ENCODE peak calls at places on chromosomes 2 and 18, in ten cellular contexts. One of them, this sample, is unnamed.

GRCh38 chr2:240731327-240731626 is 39.6 kb downstream of the AQP12A start:
- DNase-seq in mesendoderm: no peak
- DNase-seq in cortex of kidney: no peak
- DNase-seq in fibroblast of lung: no peak
- DNase-seq in stimulated activated CD4-positive, alpha-beta T cell treated with anti-CD3 and anti-CD28 coated beads, Interleukin-2, amount 100 ng/mL, for 48 hours: no peak
- DNase-seq in WERI-Rb-1: no peak
- DNase-seq in amygdala: no peak
- DNase-seq in thoracic aorta: no peak
- DNase-seq in mammary epithelial cell: no peak
- DNase-seq in CD8-positive, alpha-beta T cell: no peak
- DNase-seq in this sample: no peak

GRCh38 chr2:9558948-9559381 is 3.3 kb upstream of the ADAM17 start:
- DNase-seq in mesendoderm: peak; percentile 93
- DNase-seq in cortex of kidney: no peak
- DNase-seq in fibroblast of lung: peak; percentile 98
- DNase-seq in stimulated activated CD4-positive, alpha-beta T cell treated with anti-CD3 and anti-CD28 coated beads, Interleukin-2, amount 100 ng/mL, for 48 hours: no peak
- DNase-seq in WERI-Rb-1: no peak
- DNase-seq in amygdala: no peak
- DNase-seq in thoracic aorta: peak; percentile 66
- DNase-seq in mammary epithelial cell: peak; percentile 99
- DNase-seq in CD8-positive, alpha-beta T cell: no peak
- DNase-seq in this sample: no peak

GRCh38 chr2:71066856-71067255 is 1.6 kb upstream of the NAGK start:
- DNase-seq in mesendoderm: no peak
- DNase-seq in cortex of kidney: no peak
- DNase-seq in fibroblast of lung: no peak
- DNase-seq in stimulated activated CD4-positive, alpha-beta T cell treated with anti-CD3 and anti-CD28 coated beads, Interleukin-2, amount 100 ng/mL, for 48 hours: no peak
- DNase-seq in WERI-Rb-1: no peak
- DNase-seq in amygdala: no peak
- DNase-seq in thoracic aorta: no peak
- DNase-seq in mammary epithelial cell: no peak
- DNase-seq in CD8-positive, alpha-beta T cell: no peak
- DNase-seq in this sample: no peak

GRCh38 chr2:88450186-88450585 is 2.3 kb downstream of the FOXI3 start:
- DNase-seq in mesendoderm: no peak
- DNase-seq in cortex of kidney: no peak
- DNase-seq in fibroblast of lung: no peak
- DNase-seq in stimulated activated CD4-positive, alpha-beta T cell treated with anti-CD3 and anti-CD28 coated beads, Interleukin-2, amount 100 ng/mL, for 48 hours: no peak
- DNase-seq in WERI-Rb-1: no peak
- DNase-seq in amygdala: no peak
- DNase-seq in thoracic aorta: no peak
- DNase-seq in mammary epithelial cell: no peak
- DNase-seq in CD8-positive, alpha-beta T cell: no peak
- DNase-seq in this sample: no peak

GRCh38 chr2:26584191-26584590 is 57.0 kb downstream of the CIB4 start:
- DNase-seq in mesendoderm: no peak
- DNase-seq in cortex of kidney: no peak
- DNase-seq in fibroblast of lung: no peak
- DNase-seq in stimulated activated CD4-positive, alpha-beta T cell treated with anti-CD3 and anti-CD28 coated beads, Interleukin-2, amount 100 ng/mL, for 48 hours: no peak
- DNase-seq in WERI-Rb-1: peak; percentile 5
- DNase-seq in amygdala: no peak
- DNase-seq in thoracic aorta: no peak
- DNase-seq in mammary epithelial cell: no peak
- DNase-seq in CD8-positive, alpha-beta T cell: no peak
- DNase-seq in this sample: no peak

GRCh38 chr2:141001750-141002149 is 1129.1 kb downstream of the LRP1B start:
- DNase-seq in mesendoderm: no peak
- DNase-seq in cortex of kidney: no peak
- DNase-seq in fibroblast of lung: peak; percentile 26
- DNase-seq in stimulated activated CD4-positive, alpha-beta T cell treated with anti-CD3 and anti-CD28 coated beads, Interleukin-2, amount 100 ng/mL, for 48 hours: no peak
- DNase-seq in WERI-Rb-1: no peak
- DNase-seq in amygdala: no peak
- DNase-seq in thoracic aorta: no peak
- DNase-seq in mammary epithelial cell: no peak
- DNase-seq in CD8-positive, alpha-beta T cell: no peak
- DNase-seq in this sample: no peak

GRCh38 chr2:48711343-48711742 is 44.2 kb downstream of the LHCGR start:
- DNase-seq in mesendoderm: no peak
- DNase-seq in cortex of kidney: no peak
- DNase-seq in fibroblast of lung: no peak
- DNase-seq in stimulated activated CD4-positive, alpha-beta T cell treated with anti-CD3 and anti-CD28 coated beads, Interleukin-2, amount 100 ng/mL, for 48 hours: no peak
- DNase-seq in WERI-Rb-1: no peak
- DNase-seq in amygdala: no peak
- DNase-seq in thoracic aorta: no peak
- DNase-seq in mammary epithelial cell: no peak
- DNase-seq in CD8-positive, alpha-beta T cell: no peak
- DNase-seq in this sample: no peak

GRCh38 chr2:8566788-8567468 is 114.9 kb upstream of the ID2 start:
- DNase-seq in mesendoderm: no peak
- DNase-seq in cortex of kidney: no peak
- DNase-seq in fibroblast of lung: no peak
- DNase-seq in stimulated activated CD4-positive, alpha-beta T cell treated with anti-CD3 and anti-CD28 coated beads, Interleukin-2, amount 100 ng/mL, for 48 hours: no peak
- DNase-seq in WERI-Rb-1: no peak
- DNase-seq in amygdala: no peak
- DNase-seq in thoracic aorta: no peak
- DNase-seq in mammary epithelial cell: no peak
- DNase-seq in CD8-positive, alpha-beta T cell: no peak
- DNase-seq in this sample: no peak

GRCh38 chr2:181660181-181660580 is 3.3 kb upstream of the CERKL start:
- DNase-seq in mesendoderm: no peak
- DNase-seq in cortex of kidney: no peak
- DNase-seq in fibroblast of lung: no peak
- DNase-seq in stimulated activated CD4-positive, alpha-beta T cell treated with anti-CD3 and anti-CD28 coated beads, Interleukin-2, amount 100 ng/mL, for 48 hours: no peak
- DNase-seq in WERI-Rb-1: no peak
- DNase-seq in amygdala: no peak
- DNase-seq in thoracic aorta: no peak
- DNase-seq in mammary epithelial cell: no peak
- DNase-seq in CD8-positive, alpha-beta T cell: no peak
- DNase-seq in this sample: no peak

GRCh38 chr2:48851161-48851560 is 95.6 kb upstream of the LHCGR start:
- DNase-seq in mesendoderm: no peak
- DNase-seq in cortex of kidney: no peak
- DNase-seq in fibroblast of lung: peak; percentile 70
- DNase-seq in stimulated activated CD4-positive, alpha-beta T cell treated with anti-CD3 and anti-CD28 coated beads, Interleukin-2, amount 100 ng/mL, for 48 hours: no peak
- DNase-seq in WERI-Rb-1: no peak
- DNase-seq in amygdala: no peak
- DNase-seq in thoracic aorta: no peak
- DNase-seq in mammary epithelial cell: peak; percentile 79
- DNase-seq in CD8-positive, alpha-beta T cell: no peak
- DNase-seq in this sample: no peak

GRCh38 chr2:45649855-45650806 is 1.3 kb upstream of the PRKCE start:
- DNase-seq in mesendoderm: peak; percentile 58
- DNase-seq in cortex of kidney: no peak
- DNase-seq in fibroblast of lung: peak; percentile 62
- DNase-seq in stimulated activated CD4-positive, alpha-beta T cell treated with anti-CD3 and anti-CD28 coated beads, Interleukin-2, amount 100 ng/mL, for 48 hours: peak; percentile 41
- DNase-seq in WERI-Rb-1: peak; percentile 77
- DNase-seq in amygdala: no peak
- DNase-seq in thoracic aorta: peak; percentile 19
- DNase-seq in mammary epithelial cell: peak; percentile 70
- DNase-seq in CD8-positive, alpha-beta T cell: peak; percentile 58
- DNase-seq in this sample: peak; percentile 81

GRCh38 chr18:55579888-55580287 is 8.1 kb downstream of the TCF4 start:
- DNase-seq in mesendoderm: no peak
- DNase-seq in cortex of kidney: no peak
- DNase-seq in fibroblast of lung: no peak
- DNase-seq in stimulated activated CD4-positive, alpha-beta T cell treated with anti-CD3 and anti-CD28 coated beads, Interleukin-2, amount 100 ng/mL, for 48 hours: no peak
- DNase-seq in WERI-Rb-1: no peak
- DNase-seq in amygdala: no peak
- DNase-seq in thoracic aorta: no peak
- DNase-seq in mammary epithelial cell: no peak
- DNase-seq in CD8-positive, alpha-beta T cell: no peak
- DNase-seq in this sample: no peak

GRCh38 chr2:37655442-37655841 is 16.0 kb downstream of the CDC42EP3 start:
- DNase-seq in mesendoderm: no peak
- DNase-seq in cortex of kidney: no peak
- DNase-seq in fibroblast of lung: no peak
- DNase-seq in stimulated activated CD4-positive, alpha-beta T cell treated with anti-CD3 and anti-CD28 coated beads, Interleukin-2, amount 100 ng/mL, for 48 hours: no peak
- DNase-seq in WERI-Rb-1: no peak
- DNase-seq in amygdala: no peak
- DNase-seq in thoracic aorta: no peak
- DNase-seq in mammary epithelial cell: peak; percentile 71
- DNase-seq in CD8-positive, alpha-beta T cell: no peak
- DNase-seq in this sample: no peak

GRCh38 chr18:55321268-55322175 is 266.5 kb downstream of the TCF4 start:
- DNase-seq in mesendoderm: peak; percentile 93
- DNase-seq in cortex of kidney: no peak
- DNase-seq in fibroblast of lung: peak; percentile 93
- DNase-seq in stimulated activated CD4-positive, alpha-beta T cell treated with anti-CD3 and anti-CD28 coated beads, Interleukin-2, amount 100 ng/mL, for 48 hours: peak; percentile 10
- DNase-seq in WERI-Rb-1: peak; percentile 92
- DNase-seq in amygdala: peak; percentile 79
- DNase-seq in thoracic aorta: peak; percentile 71
- DNase-seq in mammary epithelial cell: peak; percentile 79
- DNase-seq in CD8-positive, alpha-beta T cell: peak; percentile 7
- DNase-seq in this sample: peak; percentile 95

GRCh38 chr2:182763311-182763912 is 47.4 kb downstream of the DNAJC10 start:
- DNase-seq in mesendoderm: peak; percentile 69
- DNase-seq in cortex of kidney: no peak
- DNase-seq in fibroblast of lung: peak; percentile 65
- DNase-seq in stimulated activated CD4-positive, alpha-beta T cell treated with anti-CD3 and anti-CD28 coated beads, Interleukin-2, amount 100 ng/mL, for 48 hours: no peak
- DNase-seq in WERI-Rb-1: peak; percentile 30
- DNase-seq in amygdala: no peak
- DNase-seq in thoracic aorta: no peak
- DNase-seq in mammary epithelial cell: peak; percentile 16
- DNase-seq in CD8-positive, alpha-beta T cell: no peak
- DNase-seq in this sample: peak; percentile 22

GRCh38 chr2:203450571-203450970 is 84.5 kb downstream of the RAPH1 start:
- DNase-seq in mesendoderm: no peak
- DNase-seq in cortex of kidney: no peak
- DNase-seq in fibroblast of lung: no peak
- DNase-seq in stimulated activated CD4-positive, alpha-beta T cell treated with anti-CD3 and anti-CD28 coated beads, Interleukin-2, amount 100 ng/mL, for 48 hours: no peak
- DNase-seq in WERI-Rb-1: no peak
- DNase-seq in amygdala: no peak
- DNase-seq in thoracic aorta: no peak
- DNase-seq in mammary epithelial cell: no peak
- DNase-seq in CD8-positive, alpha-beta T cell: no peak
- DNase-seq in this sample: no peak

GRCh38 chr18:14937271-14937670 is 189.3 kb downstream of the ANKRD30B start:
- DNase-seq in mesendoderm: no peak
- DNase-seq in cortex of kidney: no peak
- DNase-seq in fibroblast of lung: no peak
- DNase-seq in stimulated activated CD4-positive, alpha-beta T cell treated with anti-CD3 and anti-CD28 coated beads, Interleukin-2, amount 100 ng/mL, for 48 hours: no peak
- DNase-seq in WERI-Rb-1: no peak
- DNase-seq in amygdala: no peak
- DNase-seq in thoracic aorta: no peak
- DNase-seq in mammary epithelial cell: no peak
- DNase-seq in CD8-positive, alpha-beta T cell: no peak
- DNase-seq in this sample: no peak